ENCODE peak calls at places on chromosomes 3 and 15, in five cellular contexts. Q is neuronal stem cell, Z is OCI-LY7, N is left ventricle myocardium inferior, M is lower lobe of right lung. G is an unnamed sample.

GRCh38 chr3:190063490-190063889 is 57.2 kb downstream of the P3H2 start:
- DNase-seq in N (no peak), Q (no peak), M (no peak), Z (no peak), G (no peak)

GRCh38 chr3:87125116-87125515 is 102.0 kb upstream of the CHMP2B start:
- DNase-seq in Z (no peak), M (no peak), N (no peak), Q (no peak), G (no peak)

GRCh38 chr3:152349397-152349796 is 80.7 kb downstream of the MBNL1 start:
- DNase-seq in N (no peak), Q (no peak), M (no peak), Z (no peak), G (peak)

GRCh38 chr3:134638385-134639020 is 12.3 kb downstream of the KY start:
- DNase-seq in M (no peak), Q (no peak), Z (no peak), N (no peak), G (no peak)

GRCh38 chr15:71338251-71338650 is 223.0 kb downstream of the THSD4 start:
- DNase-seq in Z (no peak), N (no peak), M (no peak), Q (no peak), G (no peak)

GRCh38 chr15:52076889-52077781 is 35.4 kb downstream of the BCL2L10 start:
- DNase-seq in M (no peak), Z (no peak), Q (no peak), N (no peak), G (peak)

GRCh38 chr15:101453123-101454120 is 36.1 kb downstream of the PCSK6 start:
- DNase-seq in Z (no peak), M (no peak), Q (no peak), N (no peak), G (no peak)

GRCh38 chr3:187954486-187955075 is 199.4 kb upstream of the LPP start:
- DNase-seq in Q (no peak), N (no peak), M (no peak), Z (no peak), G (no peak)

GRCh38 chr3:119497824-119498187 is 541 bp upstream of the TIMMDC1 start:
- DNase-seq in M (no peak), N (no peak), Z (no peak), Q (peak), G (peak)

GRCh38 chr3:100089802-100090668 is 24.3 kb downstream of the FILIP1L start:
- DNase-seq in Q (no peak), Z (no peak), M (no peak), N (no peak), G (peak)

GRCh38 chr3:66400381-66401156 is 100.3 kb downstream of the LRIG1 start:
- DNase-seq in Q (peak), Z (no peak), N (no peak), M (no peak), G (no peak)

GRCh38 chr3:130839815-130840214 is 54.1 kb upstream of the ATP2C1 start:
- DNase-seq in Q (no peak), M (no peak), Z (no peak), N (no peak), G (no peak)

GRCh38 chr15:63056843-63057242 is 14.3 kb downstream of the TPM1 start:
- DNase-seq in N (peak), Q (no peak), M (no peak), Z (no peak), G (no peak)

GRCh38 chr15:63860161-63860954 is 26.6 kb upstream of the HERC1 start:
- DNase-seq in M (no peak), Q (no peak), N (no peak), Z (peak), G (no peak)

GRCh38 chr3:187987162-187987561 is 166.8 kb upstream of the LPP start:
- DNase-seq in N (no peak), Z (no peak), M (no peak), Q (no peak), G (no peak)

GRCh38 chr3:66582721-66583141 is 81.9 kb upstream of the LRIG1 start:
- DNase-seq in M (no peak), Q (no peak), Z (peak), N (no peak), G (no peak)

GRCh38 chr15:69032703-69033373 is 18.3 kb downstream of the NOX5 start:
- DNase-seq in M (no peak), Q (no peak), Z (no peak), N (no peak), G (no peak)

GRCh38 chr3:56012732-56013131 is 455.5 kb downstream of the ERC2 start:
- DNase-seq in Z (no peak), M (no peak), N (no peak), Q (no peak), G (no peak)

GRCh38 chr3:47009225-47010049 is 30.0 kb downstream of the NBEAL2 start:
- DNase-seq in Q (peak), M (peak), N (peak), Z (peak), G (peak)
- H3K27ac ChIP-seq in Q (peak), M (peak), N (peak), Z (no peak), G (peak)

GRCh38 chr3:53303549-53303948 is 43.8 kb downstream of the DCP1A start:
- DNase-seq in M (no peak), Z (no peak), Q (no peak), N (peak), G (no peak)
- H3K27ac ChIP-seq in M (no peak), Z (no peak), Q (no peak), N (peak), G (peak)

DNA sequence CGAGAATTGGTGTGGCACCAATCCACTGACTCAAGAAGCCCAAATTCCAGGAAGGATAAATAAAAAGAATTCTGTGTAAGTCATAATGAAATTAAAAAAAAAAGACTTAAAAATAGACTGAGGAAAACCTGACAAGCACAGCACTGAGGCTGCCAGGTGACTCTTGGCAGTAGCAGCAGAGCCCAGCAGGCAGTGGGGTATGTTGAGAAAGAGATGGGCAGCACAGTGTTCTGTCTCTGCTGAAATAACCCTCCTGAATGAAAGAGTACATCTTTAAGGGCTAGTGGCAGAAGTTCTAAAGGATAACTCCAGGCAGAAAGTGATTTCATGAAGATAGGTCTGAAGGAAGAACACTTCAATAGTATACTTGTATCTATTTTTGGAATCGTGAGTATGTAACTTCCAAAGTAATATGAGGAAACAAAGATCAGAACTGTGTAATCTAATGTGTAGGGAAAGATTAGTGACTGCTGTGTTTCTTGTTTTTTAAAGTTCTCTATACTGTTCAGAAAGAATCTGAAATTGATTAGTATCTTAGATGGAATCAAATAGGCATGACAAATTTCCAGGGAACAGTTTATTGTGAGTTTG is 75.9 kb downstream of the RAB7A start:
- DNase-seq in Q (no peak), Z (no peak), N (peak), M (no peak), G (no peak)
- H3K27ac ChIP-seq in Q (no peak), Z (no peak), N (peak), M (no peak), G (no peak)

GRCh38 chr3:26350853-26351252 is 271.7 kb upstream of the LRRC3B start:
- DNase-seq in N (no peak), M (no peak), Z (no peak), Q (no peak), G (no peak)

GRCh38 chr3:26345613-26346012 is 277.0 kb upstream of the LRRC3B start:
- DNase-seq in Z (no peak), M (no peak), N (no peak), Q (no peak), G (no peak)

GRCh38 chr3:26347150-26347549 is 275.4 kb upstream of the LRRC3B start:
- DNase-seq in N (no peak), Q (no peak), Z (no peak), M (no peak), G (no peak)

GRCh38 chr3:26346497-26346896 is 276.1 kb upstream of the LRRC3B start:
- DNase-seq in Q (no peak), N (no peak), Z (no peak), M (no peak), G (no peak)
- H3K27ac ChIP-seq in Q (no peak), N (no peak), Z (no peak), M (no peak), G (no peak)

GRCh38 chr15:41783272-41783660 is 9.0 kb downstream of the MAPKBP1 start:
- DNase-seq in Q (no peak), Z (no peak), M (no peak), N (no peak), G (no peak)
- H3K27ac ChIP-seq in Q (no peak), Z (peak), M (no peak), N (no peak), G (peak)

DNA sequence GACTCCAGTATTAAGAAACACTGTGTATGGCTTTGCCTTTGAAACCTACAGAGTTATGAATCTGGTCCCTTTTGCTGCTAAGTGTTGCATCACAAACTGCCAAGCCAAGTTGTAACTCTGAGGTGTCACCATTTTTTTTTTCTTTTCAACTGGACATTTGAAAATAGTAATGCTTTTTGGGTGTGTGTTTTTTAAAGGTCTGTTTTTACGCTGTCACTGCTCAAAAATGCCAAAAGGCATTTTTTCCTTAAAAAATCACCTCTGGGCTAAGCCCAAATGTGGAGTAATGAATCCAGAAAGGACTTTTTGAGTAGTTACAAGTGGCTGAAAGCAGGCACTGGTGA is 9.5 kb downstream of the SMAD3 start:
- DNase-seq in Q (no peak), N (no peak), M (no peak), Z (no peak), G (no peak)
- H3K27ac ChIP-seq in Q (no peak), N (peak), M (peak), Z (peak), G (peak)

GRCh38 chr3:49785565-49786356 is 581 bp downstream of the IP6K1 start:
- DNase-seq in M (no peak), Z (peak), Q (peak), N (no peak), G (peak)

GRCh38 chr3:49781415-49782199 is 4.7 kb downstream of the IP6K1 start:
- DNase-seq in Z (no peak), Q (no peak), N (no peak), M (no peak), G (no peak)

GRCh38 chr3:49775538-49775937 is 10.8 kb downstream of the IP6K1 start:
- DNase-seq in M (no peak), N (no peak), Z (no peak), Q (no peak), G (no peak)

GRCh38 chr3:49779378-49780079 is 6.8 kb downstream of the IP6K1 start:
- DNase-seq in Z (no peak), M (no peak), N (no peak), Q (no peak), G (no peak)

GRCh38 chr3:49780080-49780967 is 6.0 kb downstream of the IP6K1 start:
- DNase-seq in M (no peak), Z (no peak), Q (no peak), N (no peak), G (no peak)
- H3K27ac ChIP-seq in M (no peak), Z (no peak), Q (no peak), N (no peak), G (peak)